ENCODE peak calls at places on chromosomes 4 and X, in seven cellular contexts. A is endothelial cell, B is neural crest cell, O is MG63, W is dermis microvascular lymphatic vessel endothelial cell, I is left ventricle myocardium inferior, N is A549. U is an unnamed sample.

GRCh38 chrX:1932231-1932630 is 317.4 kb downstream of the ASMT start:
- DNase-seq in A (no peak), B (no peak), O (no peak), W (no peak), I (no peak), N (no peak), U (no peak)

GRCh38 chr4:91198951-91199350 is 1071.8 kb downstream of the CCSER1 start:
- DNase-seq in A (no peak), B (no peak), O (no peak), W (no peak), I (no peak), N (peak), U (no peak)

GRCh38 chrX:44305921-44306320 is 37.6 kb downstream of the EFHC2 start:
- DNase-seq in A (no peak), B (no peak), O (no peak), W (no peak), I (no peak), N (no peak), U (no peak)

GRCh38 chr4:82721819-82722423 is 76.7 kb downstream of the SCD5 start:
- DNase-seq in A (no peak), B (no peak), O (no peak), W (peak), I (peak), N (peak), U (no peak)

GRCh38 chrX:84187501-84188319 is at the start of gene RPS6KA6:
- DNase-seq in A (peak), B (peak), O (peak), W (no peak), I (peak), N (peak), U (no peak)

GRCh38 chr4:183721207-183722081 is 62.4 kb downstream of the TRAPPC11 start:
- DNase-seq in A (peak), B (no peak), O (no peak), W (peak), I (peak), N (peak), U (peak)

GRCh38 chr4:112633477-112634235 is 3.1 kb downstream of the ZGRF1 start:
- DNase-seq in A (no peak), B (no peak), O (no peak), W (peak), I (no peak), N (peak), U (no peak)

GRCh38 chr4:128527356-128527755 is 239.7 kb upstream of the PGRMC2 start:
- DNase-seq in A (no peak), B (no peak), O (no peak), W (no peak), I (no peak), N (no peak), U (no peak)

GRCh38 chr4:7909463-7909862 is 30.2 kb downstream of the AFAP1 start:
- DNase-seq in A (no peak), B (no peak), O (no peak), W (no peak), I (no peak), N (no peak), U (no peak)

GRCh38 chrX:21487832-21488231 is 113.6 kb downstream of the CNKSR2 start:
- DNase-seq in A (no peak), B (no peak), O (no peak), W (peak), I (no peak), N (peak), U (no peak)

GRCh38 chrX:465418-465817 is 78.7 kb upstream of the PPP2R3B start:
- DNase-seq in A (no peak), B (no peak), O (no peak), W (no peak), I (no peak), N (no peak), U (no peak)

GRCh38 chrX:8273451-8273894 is 102.4 kb upstream of the VCX2 start:
- DNase-seq in A (no peak), B (no peak), O (no peak), W (no peak), I (no peak), N (no peak), U (no peak)